ENCODE peak calls at places on chromosome 1, in four cellular contexts. R is HCT116, N is K562, H is HepG2. M is an unnamed sample. For H3K36me3, the result is how much of the 10 kb centered on the place peaks cover.

GRCh38 chr1:242211254-242212022 is 212.5 kb upstream of the MAP1LC3C start:
- DNase-seq in R (no peak), N (no peak), H (peak), M (no peak)

GRCh38 chr1:100087396-100087795 is 45.3 kb downstream of the SASS6 start:
- DNase-seq in R (no peak), N (no peak), H (no peak), M (no peak)

GRCh38 chr1:12539705-12540579 is 78.1 kb downstream of the DHRS3 start:
- DNase-seq in R (peak), N (peak), H (peak), M (no peak)

GRCh38 chr1:225498539-225499135 is 70.8 kb upstream of the LBR start:
- DNase-seq in R (no peak), N (no peak), H (no peak), M (no peak)

GRCh38 chr1:243973169-243973568 is 77.9 kb upstream of the ZBTB18 start:
- DNase-seq in R (no peak), N (no peak), H (no peak), M (no peak)

GRCh38 chr1:65090406-65090805 is 57.6 kb upstream of the AK4 start:
- DNase-seq in R (no peak), N (no peak), H (peak), M (no peak)

GRCh38 chr1:109426278-109427170 is at the start of gene PSMA5:
- DNase-seq in R (peak), N (peak), H (peak), M (peak)

GRCh38 chr1:169113613-169114119 is 7.2 kb downstream of the ATP1B1 start:
- DNase-seq in R (peak), N (no peak), H (peak), M (peak)

GRCh38 chr1:51472349-51472748 is 46.7 kb downstream of the EPS15 start:
- DNase-seq in R (no peak), N (no peak), H (no peak), M (no peak)

DNA sequence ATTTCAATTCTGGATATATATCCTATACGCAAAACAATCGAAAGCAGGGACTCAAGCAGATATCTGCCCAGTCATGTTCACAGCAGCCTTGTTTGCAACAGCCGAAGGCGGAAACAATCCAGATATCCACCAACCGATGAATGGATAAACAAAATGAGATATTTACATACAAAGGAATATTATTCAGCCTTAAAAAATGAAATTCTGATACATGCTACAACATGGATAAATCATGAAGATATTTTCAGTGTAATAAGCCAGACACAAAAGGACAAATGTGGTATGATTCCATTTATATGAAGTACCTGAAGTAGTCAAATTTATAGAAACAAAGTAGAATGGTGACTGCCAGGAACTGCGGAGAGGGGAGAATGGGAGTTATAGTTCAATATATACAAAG is 15.6 kb downstream of the GATAD2B start:
- DNase-seq in R (no peak), N (no peak), H (no peak), M (no peak)
- H3K36me3 ChIP-seq in R (under half), N (under half), H (under half), M (under half)

DNA sequence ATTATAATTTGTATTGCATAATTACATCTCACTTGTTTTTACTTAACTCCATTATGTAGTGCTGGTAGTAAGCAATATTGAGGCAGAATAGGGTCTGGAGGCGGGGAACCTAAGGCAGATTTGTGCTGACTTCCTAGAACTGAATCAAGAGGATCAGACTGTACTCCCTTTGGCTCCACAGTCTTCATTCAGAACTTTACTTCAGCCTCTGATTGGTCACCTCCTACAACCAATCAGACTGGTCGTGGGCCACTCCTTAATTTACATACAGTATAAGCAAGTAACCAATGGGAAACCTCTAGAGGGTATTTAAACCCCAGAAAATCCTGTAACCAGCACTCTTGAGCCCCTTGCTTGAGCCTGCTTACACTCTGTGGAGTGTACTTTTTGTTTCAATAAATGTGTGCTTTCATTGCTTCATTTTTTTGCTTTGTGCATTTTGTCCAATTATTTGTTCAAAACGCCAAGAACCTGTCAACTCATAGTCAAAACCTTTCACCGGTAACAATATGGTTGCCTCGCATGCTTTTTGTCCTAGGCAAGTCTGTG is 31.6 kb downstream of the ZBTB8OS start:
- DNase-seq in R (no peak), N (peak), H (no peak), M (no peak)
- TF ChIP-seq TCF7L2 in R (no peak), N (no peak), H (no peak), M (no peak)

GRCh38 chr1:198680174-198680871 is 41.5 kb downstream of the PTPRC start:
- DNase-seq in R (no peak), N (no peak), H (no peak), M (no peak)

GRCh38 chr1:198681247-198681646 is 42.4 kb downstream of the PTPRC start:
- DNase-seq in R (no peak), N (no peak), H (no peak), M (no peak)

GRCh38 chr1:198678901-198679329 is 40.1 kb downstream of the PTPRC start:
- DNase-seq in R (no peak), N (no peak), H (no peak), M (no peak)

GRCh38 chr1:198678301-198678836 is 39.5 kb downstream of the PTPRC start:
- DNase-seq in R (no peak), N (no peak), H (no peak), M (no peak)

DNA sequence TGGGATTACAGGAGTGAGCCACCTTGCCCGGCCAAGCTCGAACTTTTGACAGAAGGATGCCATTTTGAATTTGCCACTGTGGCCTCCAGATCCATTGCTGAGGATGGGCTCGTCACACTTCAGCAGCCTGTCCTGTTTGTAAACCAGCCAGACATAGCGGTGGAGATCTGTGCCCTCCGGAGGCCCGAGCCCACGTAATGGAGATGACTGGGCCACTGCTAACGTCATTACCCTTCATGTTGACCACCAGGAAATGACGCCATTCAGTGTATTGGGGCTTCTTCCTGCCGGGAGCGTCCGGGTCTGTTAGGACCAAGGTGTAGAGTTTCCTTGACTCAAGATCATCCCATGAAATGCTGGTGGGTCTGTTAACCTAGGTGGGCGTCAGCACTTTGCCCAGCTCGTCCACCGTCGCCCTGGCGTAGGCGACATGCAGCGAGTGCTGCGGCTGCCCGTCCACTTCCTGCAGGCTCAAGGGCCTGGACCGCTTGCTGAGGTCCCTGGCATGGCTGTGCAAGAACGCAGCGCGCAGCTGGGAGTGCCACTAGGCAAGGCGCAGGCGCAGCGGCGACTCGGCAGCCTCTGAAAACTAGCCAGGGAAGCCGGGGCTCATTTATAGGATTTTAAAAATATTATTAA is 40.8 kb downstream of the PTPRC start:
- DNase-seq in R (no peak), N (no peak), H (no peak), M (no peak)
- H3K4me3 ChIP-seq in R (no peak), N (no peak), H (no peak), M (no peak)

GRCh38 chr1:26749458-26749857 is 38.3 kb upstream of the PIGV start:
- DNase-seq in R (no peak), N (no peak), H (no peak), M (no peak)

GRCh38 chr1:26747048-26747447 is 40.7 kb upstream of the PIGV start:
- DNase-seq in R (no peak), N (no peak), H (no peak), M (no peak)

GRCh38 chr1:26754086-26754874 is 33.5 kb upstream of the PIGV start:
- DNase-seq in R (no peak), N (no peak), H (no peak), M (no peak)

GRCh38 chr1:26748351-26748750 is 39.4 kb upstream of the PIGV start:
- DNase-seq in R (no peak), N (no peak), H (no peak), M (no peak)

GRCh38 chr1:26752519-26752918 is 35.2 kb upstream of the PIGV start:
- DNase-seq in R (no peak), N (no peak), H (no peak), M (no peak)
- H3K36me3 ChIP-seq in R (under half), N (half or more), H (under half), M (under half)

GRCh38 chr1:235557495-235557894 is 53.2 kb upstream of the B3GALNT2 start:
- DNase-seq in R (no peak), N (peak), H (no peak), M (no peak)
- TF ChIP-seq TCF7L2 in R (no peak), N (no peak), H (no peak), M (no peak)

M was measured in Panc1.